ENCODE peak calls at places on chromosomes 4 and X, in seven cellular contexts. D is GM13977; U is SIG-M5; L is A549; A is ACHN; V is activated CD8-positive, alpha-beta memory T cell treated with anti-CD3 and anti-CD28 coated beads, Interleukin-2, amount 50 U/mL, for 4 hours; E is CD4-positive, alpha-beta T cell. P is an unnamed sample.
A peak's percentile ranks its signal among the peaks of the same experiment; 100 is the strongest.

GRCh38 chr4:110058677-110059076 is 139.7 kb downstream of the ELOVL6 start:
- DNase-seq in D (no peak), V (no peak), A (no peak), E (no peak), U (no peak), L (no peak), P (no peak)

GRCh38 chr4:139552908-139553307 is 3.1 kb downstream of the SETD7 start:
- DNase-seq in A (no peak), L (no peak), V (no peak), E (no peak), D (no peak), U (no peak), P (no peak)

GRCh38 chrX:103823591-103823990 is 8.5 kb downstream of the RAB9B start:
- DNase-seq in L (no peak), U (no peak), E (no peak), A (peak; percentile 62), V (no peak), D (no peak), P (no peak)

GRCh38 chr4:121964958-121965357 is 13.1 kb upstream of the TRPC3 start:
- DNase-seq in E (no peak), A (no peak), V (no peak), L (no peak), D (no peak), U (no peak), P (no peak)

GRCh38 chr4:7206385-7206784 is 14.0 kb downstream of the SORCS2 start:
- DNase-seq in D (no peak), U (no peak), L (no peak), V (no peak), A (peak; percentile 35), E (no peak), P (no peak)

GRCh38 chr4:176840166-176840565 is 47.4 kb upstream of the VEGFC start:
- DNase-seq in E (no peak), L (no peak), U (no peak), V (no peak), A (no peak), D (no peak), P (no peak)

GRCh38 chrX:129996120-129996519 is 13.7 kb downstream of the BCORL1 start:
- DNase-seq in E (no peak), U (no peak), D (no peak), A (no peak), L (no peak), V (no peak), P (no peak)

GRCh38 chr4:169152899-169153298 is 117.9 kb downstream of the SH3RF1 start:
- DNase-seq in V (no peak), E (no peak), A (no peak), L (no peak), D (no peak), U (no peak), P (no peak)

GRCh38 chrX:86964321-86964720 is 553.3 kb upstream of the KLHL4 start:
- DNase-seq in E (no peak), D (no peak), L (no peak), V (no peak), A (no peak), U (no peak), P (no peak)

GRCh38 chr4:41600243-41600642 is 62.3 kb downstream of the LIMCH1 start:
- DNase-seq in V (no peak), E (no peak), A (peak; percentile 32), D (no peak), U (no peak), L (no peak), P (no peak)

GRCh38 chr4:114860791-114861190 is 252.6 kb downstream of the NDST4 start:
- DNase-seq in D (no peak), A (no peak), L (no peak), U (no peak), V (no peak), E (no peak), P (no peak)

GRCh38 chr4:86855572-86855971 is 6.4 kb upstream of the SLC10A6 start:
- DNase-seq in V (no peak), U (no peak), A (no peak), L (no peak), E (no peak), D (no peak), P (no peak)

GRCh38 chr4:138062929-138063328 is 179.2 kb downstream of the SLC7A11 start:
- DNase-seq in U (no peak), V (no peak), L (no peak), A (no peak), D (no peak), E (no peak), P (no peak)

GRCh38 chr4:6200011-6200921 is at the start of gene JAKMIP1:
- DNase-seq in A (peak; percentile 54), E (peak; percentile 71), D (peak; percentile 98), U (no peak), V (peak; percentile 80), L (peak; percentile 55), P (no peak)

GRCh38 chr4:175531405-175532091 is 280.5 kb downstream of the GPM6A start:
- DNase-seq in E (no peak), A (no peak), D (no peak), U (no peak), L (peak; percentile 7), V (no peak), P (no peak)

GRCh38 chr4:105127154-105127445 is 19.6 kb upstream of the TET2 start:
- DNase-seq in D (no peak), U (no peak), V (no peak), E (no peak), A (no peak), L (no peak), P (no peak)